ENCODE peak calls at places on chromosomes 16 and 17, in seven cellular contexts. E is endodermal cell; X is thoracic aorta; N is heart right ventricle; A is CD8-positive, alpha-beta T cell; F is Peyer's patch; Z is IMR-90. L is an unnamed sample.

GRCh38 chr17:81488276-81488860 is 24.2 kb downstream of the ACTG1 start:
- DNase-seq in X (no peak), E (no peak), F (no peak), Z (no peak), A (no peak), N (no peak), L (peak; percentile 67)

GRCh38 chr17:45223541-45224528 is 2.1 kb downstream of the FMNL1 start:
- DNase-seq in Z (no peak), E (no peak), A (peak; percentile 64), N (no peak), F (no peak), X (no peak), L (peak; percentile 42)

GRCh38 chr16:2520784-2521577 is 810 bp downstream of the AMDHD2 start:
- DNase-seq in X (no peak), N (peak; percentile 9), E (peak; percentile 70), F (peak; percentile 90), Z (no peak), A (peak; percentile 74), L (peak; percentile 88)

GRCh38 chr17:48055531-48056245 is 7.5 kb downstream of the NFE2L1 start:
- DNase-seq in E (peak; percentile 92), X (no peak), N (no peak), Z (peak; percentile 92), A (no peak), F (no peak), L (peak; percentile 88)

GRCh38 chr16:69706975-69707340 is 19.4 kb downstream of the NQO1 start:
- DNase-seq in F (no peak), X (no peak), E (peak; percentile 29), N (no peak), Z (no peak), A (no peak), L (no peak)

GRCh38 chr16:81106826-81107503 is 10.8 kb upstream of the GCSH start:
- DNase-seq in X (no peak), F (no peak), N (no peak), A (no peak), E (no peak), Z (no peak), L (no peak)

GRCh38 chr16:50067290-50067853 is 1.6 kb downstream of the HEATR3 start:
- DNase-seq in E (peak; percentile 72), N (peak; percentile 15), Z (peak; percentile 74), X (no peak), A (peak; percentile 54), F (no peak), L (peak; percentile 41)

GRCh38 chr16:2713523-2713922 is 6.5 kb downstream of the PRSS27 start:
- DNase-seq in Z (no peak), E (no peak), F (no peak), N (no peak), A (no peak), X (no peak), L (no peak)

GRCh38 chr17:6627019-6627418 is 13.5 kb downstream of the KIAA0753 start:
- DNase-seq in F (no peak), X (no peak), Z (peak; percentile 53), N (no peak), A (no peak), E (no peak), L (no peak)

GRCh38 chr16:27430923-27431484 is 29.0 kb downstream of the IL21R start:
- DNase-seq in F (peak; percentile 45), N (peak; percentile 2), X (no peak), E (no peak), A (peak; percentile 35), Z (peak; percentile 52), L (no peak)

GRCh38 chr16:80591071-80591935 is 50.5 kb downstream of the DYNLRB2 start:
- DNase-seq in N (no peak), Z (no peak), F (no peak), A (peak; percentile 55), X (no peak), E (no peak), L (no peak)

GRCh38 chr17:7557825-7558543 is 566 bp upstream of the TNFSF13 start:
- DNase-seq in Z (peak; percentile 49), F (peak; percentile 93), E (peak; percentile 93), A (no peak), N (peak; percentile 88), X (no peak), L (peak; percentile 92)

GRCh38 chr16:149024-149675 is 3.3 kb upstream of the HBZ start:
- DNase-seq in Z (peak; percentile 52), X (no peak), F (no peak), E (no peak), N (no peak), A (no peak), L (no peak)

GRCh38 chr16:28826141-28826540 is 3.3 kb downstream of the ATXN2L start:
- DNase-seq in Z (peak; percentile 34), X (no peak), A (no peak), N (no peak), F (no peak), E (no peak), L (no peak)

GRCh38 chr17:56723471-56723870 is 110.2 kb downstream of the C17orf67 start:
- DNase-seq in F (no peak), N (no peak), E (no peak), A (no peak), X (no peak), Z (no peak), L (no peak)

GRCh38 chr17:58267347-58268324 is 13.1 kb downstream of the MPO start:
- DNase-seq in E (peak; percentile 33), A (peak; percentile 27), N (no peak), F (no peak), X (no peak), Z (no peak), L (peak; percentile 13)

GRCh38 chr17:10135539-10136257 is 62.7 kb downstream of the GAS7 start:
- DNase-seq in E (no peak), N (no peak), A (no peak), Z (peak; percentile 56), X (no peak), F (peak; percentile 64), L (no peak)

GRCh38 chr17:416293-417206 is 63.9 kb upstream of the RPH3AL start:
- DNase-seq in X (no peak), N (no peak), F (peak; percentile 80), E (no peak), Z (no peak), A (peak; percentile 72), L (no peak)

GRCh38 chr16:23171234-23171948 is 11.2 kb upstream of the SCNN1G start:
- DNase-seq in X (no peak), A (no peak), E (no peak), F (no peak), N (no peak), Z (peak; percentile 15), L (no peak)

GRCh38 chr16:7183768-7184167 is 148.9 kb upstream of the RBFOX1 start:
- DNase-seq in F (no peak), Z (no peak), E (no peak), N (no peak), X (no peak), A (no peak), L (no peak)

GRCh38 chr17:193841-194806 is 12.7 kb upstream of the DOC2B start:
- DNase-seq in X (no peak), E (no peak), Z (no peak), N (no peak), A (no peak), F (peak; percentile 55), L (peak; percentile 54)

GRCh38 chr16:3866703-3867431 is 13.6 kb downstream of the CREBBP start:
- DNase-seq in Z (no peak), X (no peak), N (no peak), E (no peak), A (no peak), F (no peak), L (no peak)

GRCh38 chr16:5875416-5875815 is 777.8 kb upstream of the EEF2KMT start:
- DNase-seq in F (no peak), A (no peak), N (no peak), E (no peak), Z (no peak), X (no peak), L (no peak)

GRCh38 chr17:77540975-77541374 is 400.2 kb downstream of the SEC14L1 start:
- DNase-seq in Z (no peak), A (no peak), E (peak; percentile 62), X (no peak), F (no peak), N (no peak), L (peak; percentile 71)
- H3K27me3 ChIP-seq in Z (peaks cover 48% of the 10 kb centered on the region), A (no peaks in the 10 kb centered on the region), E (peaks cover 16% of the 10 kb centered on the region), X (no peaks in the 10 kb centered on the region), F (no peaks in the 10 kb centered on the region), N (peaks cover 15% of the 10 kb centered on the region), L (peaks cover 3% of the 10 kb centered on the region)

DNA sequence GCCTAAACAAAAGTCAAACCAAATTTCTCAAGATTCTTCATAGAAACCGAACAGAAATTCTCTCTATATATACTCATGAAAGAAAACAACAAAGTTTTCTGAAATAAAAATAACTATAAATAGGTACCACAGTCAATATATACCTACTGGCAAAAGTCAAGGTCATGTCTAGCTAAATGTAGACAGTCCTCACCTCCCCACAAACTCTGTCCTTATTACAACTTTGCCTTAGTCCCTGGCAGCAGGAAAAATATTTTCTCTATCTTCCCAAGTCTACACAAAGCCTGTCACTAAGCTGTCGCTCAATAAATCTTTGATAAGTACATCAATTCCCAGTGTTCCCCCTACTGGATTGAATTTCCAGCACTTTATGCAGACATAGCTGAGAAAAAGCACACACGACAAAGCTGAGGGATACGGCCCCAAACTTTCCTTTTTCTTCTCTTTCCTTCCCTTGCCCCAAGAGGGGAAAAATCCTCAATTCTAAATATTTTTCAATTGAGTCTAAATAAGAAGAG is 2.7 kb downstream of the CFAP20 start:
- DNase-seq in A (no peak), Z (no peak), X (no peak), E (no peak), F (no peak), N (no peak), L (no peak)
- H3K4me3 ChIP-seq in A (no peak overlapping the region), Z (no peak overlapping the region), X (peak overlapping the region; percentile 97), E (peak overlapping the region; percentile 99), F (no peak overlapping the region), N (peak overlapping the region; percentile 79), L (no peak overlapping the region)

GRCh38 chr16:1209081-1209480 is 16.0 kb downstream of the TPSG1 start:
- DNase-seq in Z (no peak), A (no peak), N (no peak), E (no peak), X (no peak), F (no peak), L (peak; percentile 64)
- H3K36me3 ChIP-seq in Z (peaks cover 2% of the 10 kb centered on the region), A (no peaks in the 10 kb centered on the region), N (no peaks in the 10 kb centered on the region), E (peaks cover 7% of the 10 kb centered on the region), X (no peaks in the 10 kb centered on the region), F (peaks cover 29% of the 10 kb centered on the region), L (no peaks in the 10 kb centered on the region)

GRCh38 chr17:43550754-43551153 is 4.6 kb upstream of the ETV4 start:
- DNase-seq in X (no peak), E (no peak), F (no peak), A (no peak), Z (no peak), N (no peak), L (no peak)

GRCh38 chr17:43549496-43549895 is 3.4 kb upstream of the ETV4 start:
- DNase-seq in A (no peak), E (peak; percentile 62), N (no peak), F (no peak), X (no peak), Z (no peak), L (no peak)

GRCh38 chr17:43547189-43547550 is 1.0 kb upstream of the ETV4 start:
- DNase-seq in X (no peak), A (no peak), Z (no peak), F (no peak), E (peak; percentile 61), N (no peak), L (no peak)

GRCh38 chr17:43547659-43548256 is 1.6 kb upstream of the ETV4 start:
- DNase-seq in A (no peak), X (no peak), Z (no peak), N (no peak), F (no peak), E (peak; percentile 46), L (no peak)

GRCh38 chr17:43548689-43549379 is 2.7 kb upstream of the ETV4 start:
- DNase-seq in F (no peak), A (no peak), Z (no peak), E (peak; percentile 44), N (no peak), X (no peak), L (no peak)
- H3K27me3 ChIP-seq in F (no peaks in the 10 kb centered on the region), A (peaks cover 35% of the 10 kb centered on the region), Z (no peaks in the 10 kb centered on the region), E (peaks cover 13% of the 10 kb centered on the region), N (peaks cover 5% of the 10 kb centered on the region), X (no peaks in the 10 kb centered on the region), L (peaks cover 2% of the 10 kb centered on the region)

L was measured in H7.